ENCODE peak calls at places on chromosomes 1 and 21, in ten cellular contexts. One of them, this sample, is unnamed.

GRCh38 chr1:10753279-10753678 is 43.2 kb downstream of the CASZ1 start:
- DNase-seq in NAMALWA: peak; percentile 37
- DNase-seq in Calu3: no peak
- DNase-seq in AG08395: no peak
- DNase-seq in posterior cingulate gyrus: no peak
- DNase-seq in stimulated activated CD4-positive, alpha-beta T cell treated with anti-CD3 and anti-CD28 coated beads, Interleukin-1b, Interleukin-23, amount 100 ng/mL, for 24 hours: no peak
- DNase-seq in aorta: no peak
- DNase-seq in ureter: no peak
- DNase-seq in neural crest cell: no peak
- DNase-seq in IMR-90: no peak
- DNase-seq in this sample: no peak

GRCh38 chr1:53415432-53415831 is 43.8 kb upstream of the DMRTB1 start:
- DNase-seq in NAMALWA: no peak
- DNase-seq in neural crest cell: no peak
- DNase-seq in aorta: no peak
- DNase-seq in IMR-90: no peak
- DNase-seq in Calu3: no peak
- DNase-seq in stimulated activated CD4-positive, alpha-beta T cell treated with anti-CD3 and anti-CD28 coated beads, Interleukin-1b, Interleukin-23, amount 100 ng/mL, for 24 hours: no peak
- DNase-seq in AG08395: no peak
- DNase-seq in ureter: no peak
- DNase-seq in posterior cingulate gyrus: no peak
- DNase-seq in this sample: no peak

GRCh38 chr1:197481101-197481500 is 213.0 kb downstream of the CRB1 start:
- DNase-seq in neural crest cell: no peak
- DNase-seq in NAMALWA: no peak
- DNase-seq in aorta: no peak
- DNase-seq in AG08395: peak; percentile 19
- DNase-seq in ureter: no peak
- DNase-seq in posterior cingulate gyrus: no peak
- DNase-seq in Calu3: no peak
- DNase-seq in IMR-90: no peak
- DNase-seq in stimulated activated CD4-positive, alpha-beta T cell treated with anti-CD3 and anti-CD28 coated beads, Interleukin-1b, Interleukin-23, amount 100 ng/mL, for 24 hours: no peak
- DNase-seq in this sample: no peak

GRCh38 chr21:35394634-35395369 is 345.7 kb upstream of the RUNX1 start:
- DNase-seq in Calu3: no peak
- DNase-seq in aorta: no peak
- DNase-seq in posterior cingulate gyrus: no peak
- DNase-seq in stimulated activated CD4-positive, alpha-beta T cell treated with anti-CD3 and anti-CD28 coated beads, Interleukin-1b, Interleukin-23, amount 100 ng/mL, for 24 hours: no peak
- DNase-seq in NAMALWA: no peak
- DNase-seq in AG08395: no peak
- DNase-seq in neural crest cell: no peak
- DNase-seq in ureter: no peak
- DNase-seq in IMR-90: no peak
- DNase-seq in this sample: no peak

GRCh38 chr1:12080156-12080555 is 17.1 kb downstream of the TNFRSF8 start:
- DNase-seq in posterior cingulate gyrus: no peak
- DNase-seq in NAMALWA: no peak
- DNase-seq in stimulated activated CD4-positive, alpha-beta T cell treated with anti-CD3 and anti-CD28 coated beads, Interleukin-1b, Interleukin-23, amount 100 ng/mL, for 24 hours: no peak
- DNase-seq in neural crest cell: no peak
- DNase-seq in IMR-90: no peak
- DNase-seq in AG08395: no peak
- DNase-seq in Calu3: no peak
- DNase-seq in aorta: no peak
- DNase-seq in ureter: no peak
- DNase-seq in this sample: no peak

GRCh38 chr1:174204697-174205308 is 45.5 kb downstream of the RABGAP1L start:
- DNase-seq in Calu3: peak; percentile 37
- DNase-seq in stimulated activated CD4-positive, alpha-beta T cell treated with anti-CD3 and anti-CD28 coated beads, Interleukin-1b, Interleukin-23, amount 100 ng/mL, for 24 hours: no peak
- DNase-seq in aorta: no peak
- DNase-seq in ureter: no peak
- DNase-seq in IMR-90: no peak
- DNase-seq in AG08395: no peak
- DNase-seq in NAMALWA: no peak
- DNase-seq in posterior cingulate gyrus: no peak
- DNase-seq in neural crest cell: no peak
- DNase-seq in this sample: no peak

GRCh38 chr1:2834741-2835564 is 33.5 kb upstream of the TTC34 start:
- DNase-seq in neural crest cell: no peak
- DNase-seq in NAMALWA: no peak
- DNase-seq in ureter: no peak
- DNase-seq in stimulated activated CD4-positive, alpha-beta T cell treated with anti-CD3 and anti-CD28 coated beads, Interleukin-1b, Interleukin-23, amount 100 ng/mL, for 24 hours: no peak
- DNase-seq in aorta: peak; percentile 44
- DNase-seq in IMR-90: no peak
- DNase-seq in AG08395: no peak
- DNase-seq in posterior cingulate gyrus: no peak
- DNase-seq in Calu3: no peak
- DNase-seq in this sample: no peak

GRCh38 chr21:45494851-45495680 is 47.2 kb downstream of the SLC19A1 start:
- DNase-seq in NAMALWA: no peak
- DNase-seq in aorta: peak; percentile 41
- DNase-seq in neural crest cell: no peak
- DNase-seq in AG08395: no peak
- DNase-seq in IMR-90: no peak
- DNase-seq in ureter: no peak
- DNase-seq in Calu3: no peak
- DNase-seq in stimulated activated CD4-positive, alpha-beta T cell treated with anti-CD3 and anti-CD28 coated beads, Interleukin-1b, Interleukin-23, amount 100 ng/mL, for 24 hours: no peak
- DNase-seq in posterior cingulate gyrus: no peak
- DNase-seq in this sample: no peak

GRCh38 chr1:228163004-228163753 is 2.4 kb upstream of the IBA57 start:
- DNase-seq in aorta: no peak
- DNase-seq in ureter: peak; percentile 73
- DNase-seq in neural crest cell: no peak
- DNase-seq in NAMALWA: no peak
- DNase-seq in stimulated activated CD4-positive, alpha-beta T cell treated with anti-CD3 and anti-CD28 coated beads, Interleukin-1b, Interleukin-23, amount 100 ng/mL, for 24 hours: no peak
- DNase-seq in IMR-90: no peak
- DNase-seq in Calu3: peak; percentile 65
- DNase-seq in posterior cingulate gyrus: no peak
- DNase-seq in AG08395: peak; percentile 24
- DNase-seq in this sample: no peak

GRCh38 chr21:25639167-25639921 is at the start of gene JAM2:
- DNase-seq in posterior cingulate gyrus: peak; percentile 21
- DNase-seq in ureter: peak; percentile 47
- DNase-seq in stimulated activated CD4-positive, alpha-beta T cell treated with anti-CD3 and anti-CD28 coated beads, Interleukin-1b, Interleukin-23, amount 100 ng/mL, for 24 hours: peak; percentile 12
- DNase-seq in AG08395: peak; percentile 32
- DNase-seq in neural crest cell: peak; percentile 50
- DNase-seq in aorta: peak; percentile 52
- DNase-seq in Calu3: no peak
- DNase-seq in IMR-90: peak; percentile 29
- DNase-seq in NAMALWA: peak; percentile 42
- DNase-seq in this sample: no peak

GRCh38 chr1:39370602-39371001 is 120.8 kb upstream of the BMP8A start:
- DNase-seq in ureter: no peak
- DNase-seq in AG08395: no peak
- DNase-seq in Calu3: no peak
- DNase-seq in stimulated activated CD4-positive, alpha-beta T cell treated with anti-CD3 and anti-CD28 coated beads, Interleukin-1b, Interleukin-23, amount 100 ng/mL, for 24 hours: no peak
- DNase-seq in aorta: no peak
- DNase-seq in neural crest cell: no peak
- DNase-seq in NAMALWA: no peak
- DNase-seq in IMR-90: no peak
- DNase-seq in posterior cingulate gyrus: no peak
- DNase-seq in this sample: no peak